ENCODE peak calls at places on chromosomes 2 and 18, in five cellular contexts. W is small intestine, A is A549, Z is mammary epithelial cell, T is fibroblast of lung. U is an unnamed sample.
A peak's percentile ranks its signal among the peaks of the same experiment; 100 is the strongest.

GRCh38 chr18:35438480-35439234 is 59.1 kb downstream of the INO80C start:
- DNase-seq in W (no peak), A (no peak), Z (no peak), T (no peak), U (no peak)

GRCh38 chr2:100018794-100019193 is 123.6 kb downstream of the AFF3 start:
- DNase-seq in W (peak; percentile 9), A (no peak), Z (no peak), T (peak; percentile 80), U (no peak)

GRCh38 chr18:24027156-24027555 is 12.6 kb downstream of the TTC39C start:
- DNase-seq in W (no peak), A (no peak), Z (peak; percentile 90), T (peak; percentile 98), U (no peak)

GRCh38 chr2:121617042-121617599 is 32.1 kb downstream of the CLASP1 start:
- DNase-seq in W (no peak), A (no peak), Z (no peak), T (peak; percentile 39), U (no peak)

GRCh38 chr2:207796585-207797350 is 27.1 kb upstream of the FZD5 start:
- DNase-seq in W (peak; percentile 82), A (no peak), Z (no peak), T (peak; percentile 31), U (peak; percentile 74)

GRCh38 chr2:64120928-64121327 is 23.3 kb downstream of the PELI1 start:
- DNase-seq in W (peak; percentile 68), A (no peak), Z (peak; percentile 80), T (no peak), U (peak; percentile 70)

GRCh38 chr2:105183555-105184323 is 57.8 kb upstream of the GPR45 start:
- DNase-seq in W (no peak), A (no peak), Z (no peak), T (no peak), U (no peak)

GRCh38 chr2:119276864-119277263 is 53.2 kb downstream of the STEAP3 start:
- DNase-seq in W (no peak), A (no peak), Z (no peak), T (no peak), U (no peak)

GRCh38 chr18:69817335-69817935 is 130.2 kb downstream of the CD226 start:
- DNase-seq in W (no peak), A (no peak), Z (peak; percentile 67), T (peak; percentile 97), U (no peak)

GRCh38 chr2:64876137-64876647 is 113.0 kb upstream of the SLC1A4 start:
- DNase-seq in W (peak; percentile 53), A (peak; percentile 59), Z (peak; percentile 91), T (peak; percentile 73), U (peak; percentile 44)

GRCh38 chr2:73759287-73759764 is 20.6 kb downstream of the DUSP11 start:
- DNase-seq in W (no peak), A (no peak), Z (no peak), T (peak; percentile 33), U (no peak)

DNA sequence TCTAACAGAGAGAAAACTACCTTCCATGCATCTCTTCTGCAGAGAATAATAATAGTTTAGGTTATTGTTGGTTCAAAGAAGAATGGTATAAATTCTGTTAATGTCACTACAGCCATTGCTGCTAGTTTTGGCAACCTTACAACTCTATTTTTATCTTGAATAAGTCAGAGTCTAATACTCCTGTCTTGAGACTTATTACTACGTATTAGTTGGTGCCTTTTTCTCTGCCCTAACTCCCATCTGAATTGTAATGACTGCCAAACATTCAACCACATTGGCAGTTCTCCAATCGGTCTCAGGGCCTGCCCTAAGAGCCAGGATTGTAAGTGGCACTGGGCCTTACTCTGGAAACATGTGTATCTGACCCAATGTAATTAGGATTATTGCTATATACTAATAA is 178.3 kb upstream of the PIEZO2 start:
- DNase-seq in W (no peak), A (no peak), Z (no peak), T (peak; percentile 48), U (no peak)
- H3K4me1 ChIP-seq in W (no peaks in the 10 kb centered on the region), A (peaks cover 31% of the 10 kb centered on the region), Z (peaks cover 11% of the 10 kb centered on the region), T (peaks cover 14% of the 10 kb centered on the region), U (no peaks in the 10 kb centered on the region)

DNA sequence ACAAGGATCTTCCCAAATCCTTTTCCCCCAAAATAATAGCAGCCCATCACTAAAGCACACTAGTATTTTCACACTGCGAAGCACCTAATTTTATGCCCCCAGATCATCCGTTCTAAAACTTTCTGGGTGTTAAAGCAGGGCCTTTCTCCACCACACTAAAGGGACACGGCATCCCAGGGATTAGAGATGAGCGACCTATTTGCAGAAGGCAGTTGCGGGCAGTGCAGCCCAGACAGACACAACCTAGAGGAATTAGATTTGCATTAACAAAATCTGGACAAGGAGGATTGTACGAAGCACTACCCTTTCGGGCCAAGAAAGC is 402 bp downstream of the OSGEPL1 start:
- DNase-seq in W (no peak), A (no peak), Z (no peak), T (no peak), U (no peak)
- H3K4me1 ChIP-seq in W (no peaks in the 10 kb centered on the region), A (peaks cover 13% of the 10 kb centered on the region), Z (peaks cover 6% of the 10 kb centered on the region), T (peaks cover 7% of the 10 kb centered on the region), U (peaks cover 4% of the 10 kb centered on the region)

GRCh38 chr2:9249036-9249800 is 42.6 kb downstream of the ASAP2 start:
- DNase-seq in W (peak; percentile 58), A (no peak), Z (peak; percentile 88), T (peak; percentile 48), U (no peak)
- H3K4me1 ChIP-seq in W (peaks cover 37% of the 10 kb centered on the region), A (peaks cover 82% of the 10 kb centered on the region), Z (peaks cover 75% of the 10 kb centered on the region), T (peaks cover 16% of the 10 kb centered on the region), U (peaks cover 66% of the 10 kb centered on the region)

GRCh38 chr2:240894006-240894405 is 1.9 kb downstream of the MAB21L4 start:
- DNase-seq in W (no peak), A (no peak), Z (no peak), T (no peak), U (peak; percentile 46)
- H3K4me1 ChIP-seq in W (peaks cover 4% of the 10 kb centered on the region), A (peaks cover 21% of the 10 kb centered on the region), Z (peaks cover 33% of the 10 kb centered on the region), T (no peaks in the 10 kb centered on the region), U (peaks cover 18% of the 10 kb centered on the region)

DNA sequence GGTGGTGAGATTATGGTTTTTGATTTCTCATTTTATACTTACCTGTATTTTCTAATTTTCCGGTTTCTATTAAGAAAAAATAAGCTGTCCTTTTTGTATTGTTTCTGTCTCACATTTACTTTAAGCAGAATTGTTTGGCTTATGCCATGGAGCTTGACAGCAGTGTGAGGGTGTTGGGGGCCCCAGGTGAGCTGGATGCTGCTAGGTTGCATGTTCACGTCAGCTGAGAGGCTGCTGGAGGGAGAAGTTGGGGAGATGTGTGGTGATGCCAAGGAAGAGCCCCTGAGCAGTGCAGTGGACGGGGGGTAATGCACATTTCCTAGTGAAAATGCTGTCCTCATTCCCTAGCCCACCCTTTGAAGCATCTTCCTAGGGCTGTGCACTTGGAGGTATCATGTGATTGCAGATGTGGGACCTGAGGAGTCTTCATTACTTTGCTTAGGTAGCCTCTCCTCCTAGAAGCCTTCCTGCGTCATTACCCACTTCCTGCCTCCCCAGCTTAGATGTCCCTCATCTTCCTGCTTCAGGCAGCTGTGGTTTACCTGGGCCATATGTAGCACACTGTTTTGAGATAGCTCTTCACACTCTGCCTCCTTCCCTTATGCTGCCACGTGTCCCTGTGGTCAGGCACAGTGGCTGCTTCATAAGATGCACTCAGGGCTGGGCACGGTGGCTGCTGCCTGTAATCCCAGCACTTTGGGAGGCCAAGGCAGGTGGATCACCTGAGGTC is 16.2 kb downstream of the ATG16L1 start:
- DNase-seq in W (peak; percentile 76), A (no peak), Z (no peak), T (no peak), U (peak; percentile 49)
- H3K4me1 ChIP-seq in W (no peaks in the 10 kb centered on the region), A (no peaks in the 10 kb centered on the region), Z (no peaks in the 10 kb centered on the region), T (no peaks in the 10 kb centered on the region), U (no peaks in the 10 kb centered on the region)

GRCh38 chr2:48482313-48482712 is 47.6 kb upstream of the STON1 start:
- DNase-seq in W (no peak), A (no peak), Z (no peak), T (peak; percentile 96), U (no peak)
- H3K4me1 ChIP-seq in W (no peaks in the 10 kb centered on the region), A (no peaks in the 10 kb centered on the region), Z (peaks cover 3% of the 10 kb centered on the region), T (peaks cover 4% of the 10 kb centered on the region), U (peaks cover 5% of the 10 kb centered on the region)

GRCh38 chr2:218720048-218721041 is 9.7 kb downstream of the TTLL4 start:
- DNase-seq in W (no peak), A (no peak), Z (no peak), T (no peak), U (no peak)

GRCh38 chr2:218718058-218718457 is 7.4 kb downstream of the TTLL4 start:
- DNase-seq in W (peak; percentile 16), A (no peak), Z (no peak), T (no peak), U (no peak)

GRCh38 chr2:218721488-218721887 is 10.9 kb downstream of the TTLL4 start:
- DNase-seq in W (no peak), A (no peak), Z (no peak), T (no peak), U (no peak)

GRCh38 chr2:218717262-218717661 is 6.6 kb downstream of the TTLL4 start:
- DNase-seq in W (peak; percentile 85), A (no peak), Z (peak; percentile 57), T (peak; percentile 11), U (peak; percentile 14)

GRCh38 chr2:218719457-218719856 is 8.8 kb downstream of the TTLL4 start:
- DNase-seq in W (no peak), A (no peak), Z (no peak), T (no peak), U (no peak)
- H3K4me1 ChIP-seq in W (no peaks in the 10 kb centered on the region), A (peaks cover 16% of the 10 kb centered on the region), Z (peaks cover 9% of the 10 kb centered on the region), T (peaks cover 4% of the 10 kb centered on the region), U (no peaks in the 10 kb centered on the region)

DNA sequence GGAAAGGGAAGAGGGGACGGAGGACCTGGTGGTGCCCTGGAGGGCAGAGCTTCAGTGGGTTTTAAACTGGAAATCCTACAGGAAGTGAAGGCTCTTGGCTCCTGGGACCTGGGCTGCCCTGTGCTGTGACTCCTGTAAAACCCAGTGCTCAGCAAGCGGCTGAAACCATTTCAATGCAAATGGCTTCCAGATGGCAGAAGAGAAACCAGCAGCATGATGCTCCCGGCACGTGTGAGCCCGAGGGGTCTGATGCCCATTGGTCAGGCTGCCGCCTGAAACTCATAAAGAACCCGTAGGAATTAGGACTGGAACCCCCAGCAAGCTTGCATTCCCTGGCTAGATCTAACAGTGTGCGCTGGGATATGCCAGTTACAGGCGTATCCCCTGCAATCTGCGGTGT is 109.2 kb upstream of the THOC1 start:
- DNase-seq in W (no peak), A (no peak), Z (no peak), T (no peak), U (no peak)
- H3K4me1 ChIP-seq in W (no peaks in the 10 kb centered on the region), A (no peaks in the 10 kb centered on the region), Z (no peaks in the 10 kb centered on the region), T (no peaks in the 10 kb centered on the region), U (no peaks in the 10 kb centered on the region)

GRCh38 chr18:3653859-3654441 is 204.0 kb downstream of the TGIF1 start:
- DNase-seq in W (no peak), A (no peak), Z (no peak), T (peak; percentile 20), U (no peak)
- H3K4me1 ChIP-seq in W (peaks cover 4% of the 10 kb centered on the region), A (peaks cover 52% of the 10 kb centered on the region), Z (peaks cover 40% of the 10 kb centered on the region), T (peaks cover 19% of the 10 kb centered on the region), U (peaks cover 17% of the 10 kb centered on the region)

GRCh38 chr2:216343221-216343985 is 28.9 kb downstream of the MARCHF4 start:
- DNase-seq in W (no peak), A (no peak), Z (no peak), T (no peak), U (no peak)

GRCh38 chr2:216345846-216346245 is 26.4 kb downstream of the MARCHF4 start:
- DNase-seq in W (no peak), A (no peak), Z (no peak), T (no peak), U (no peak)

GRCh38 chr2:216344958-216345315 is 27.3 kb downstream of the MARCHF4 start:
- DNase-seq in W (no peak), A (no peak), Z (no peak), T (no peak), U (no peak)

GRCh38 chr2:216346781-216347180 is 25.5 kb downstream of the MARCHF4 start:
- DNase-seq in W (no peak), A (no peak), Z (no peak), T (no peak), U (no peak)

GRCh38 chr2:216344206-216344957 is 27.9 kb downstream of the MARCHF4 start:
- DNase-seq in W (no peak), A (no peak), Z (no peak), T (no peak), U (no peak)
- H3K4me1 ChIP-seq in W (no peaks in the 10 kb centered on the region), A (peaks cover 9% of the 10 kb centered on the region), Z (peaks cover 9% of the 10 kb centered on the region), T (peaks cover 28% of the 10 kb centered on the region), U (no peaks in the 10 kb centered on the region)